ENCODE peak calls at places on chromosome 17, in eight cellular contexts. L is Peyer's patch, N is prostate gland, O is A549, Z is HCT116, P is breast epithelium, A is sigmoid colon, E is heart left ventricle. U is an unnamed sample.

GRCh38 chr17:63834431-63835166 is 7.1 kb upstream of the FTSJ3 start:
- DNase-seq in E (no peak), A (peak; percentile 64), N (peak; percentile 60), P (no peak), O (peak; percentile 95), Z (peak; percentile 83), L (peak; percentile 66), U (no peak)

GRCh38 chr17:79838541-79839274 is 532 bp downstream of the CBX4 start:
- DNase-seq in Z (no peak), L (peak; percentile 75), E (peak; percentile 52), A (no peak), O (peak; percentile 70), P (no peak), N (peak; percentile 54), U (no peak)

GRCh38 chr17:19237389-19238166 is 412 bp downstream of the EPN2 start:
- DNase-seq in P (no peak), Z (no peak), A (peak; percentile 80), O (peak; percentile 51), L (peak; percentile 66), N (peak; percentile 33), E (peak; percentile 46), U (peak; percentile 61)

GRCh38 chr17:49387374-49388289 is 25.6 kb upstream of the ZNF652 start:
- DNase-seq in Z (no peak), A (no peak), N (no peak), P (no peak), L (no peak), O (no peak), E (no peak), U (no peak)

GRCh38 chr17:34673516-34673915 is 94.1 kb downstream of the TMEM132E start:
- DNase-seq in A (no peak), Z (no peak), N (no peak), P (no peak), L (no peak), E (no peak), O (no peak), U (no peak)

GRCh38 chr17:6913608-6914443 is 82.0 kb upstream of the ALOX12 start:
- DNase-seq in P (peak; percentile 52), A (peak; percentile 79), E (peak; percentile 80), N (peak; percentile 46), Z (no peak), L (peak; percentile 89), O (peak; percentile 57), U (peak; percentile 68)

GRCh38 chr17:17445296-17445924 is 31.4 kb upstream of the MED9 start:
- DNase-seq in P (no peak), A (no peak), O (peak; percentile 27), L (peak; percentile 34), N (no peak), Z (no peak), E (no peak), U (no peak)

GRCh38 chr17:73720187-73720834 is 76.1 kb upstream of the SDK2 start:
- DNase-seq in Z (no peak), P (no peak), E (no peak), L (no peak), N (no peak), A (no peak), O (no peak), U (no peak)

GRCh38 chr17:76706817-76707216 is 3.9 kb downstream of the MXRA7 start:
- DNase-seq in A (no peak), N (no peak), E (no peak), P (no peak), Z (no peak), O (no peak), L (no peak), U (no peak)

GRCh38 chr17:21058098-21058893 is 15.5 kb upstream of the USP22 start:
- DNase-seq in N (no peak), O (peak; percentile 47), P (no peak), L (no peak), E (no peak), A (no peak), Z (no peak), U (no peak)

GRCh38 chr17:68054296-68054900 is 18.9 kb downstream of the KPNA2 start:
- DNase-seq in L (no peak), A (no peak), Z (no peak), N (no peak), O (no peak), P (peak; percentile 49), E (peak; percentile 44), U (peak; percentile 28)

GRCh38 chr17:50425001-50425681 is 877 bp upstream of the ACSF2 start:
- DNase-seq in Z (no peak), L (peak; percentile 61), N (no peak), A (no peak), P (no peak), O (no peak), E (no peak), U (no peak)

GRCh38 chr17:50422738-50423137 is 3.3 kb upstream of the ACSF2 start:
- DNase-seq in P (no peak), Z (no peak), A (no peak), L (no peak), O (no peak), E (no peak), N (no peak), U (no peak)

GRCh38 chr17:50421308-50422031 is 4.5 kb upstream of the ACSF2 start:
- DNase-seq in P (no peak), N (no peak), E (no peak), Z (no peak), L (no peak), O (no peak), A (no peak), U (no peak)

GRCh38 chr17:50424246-50425000 is 1.6 kb upstream of the ACSF2 start:
- DNase-seq in P (no peak), Z (no peak), E (no peak), O (no peak), L (no peak), A (no peak), N (no peak), U (no peak)

DNA sequence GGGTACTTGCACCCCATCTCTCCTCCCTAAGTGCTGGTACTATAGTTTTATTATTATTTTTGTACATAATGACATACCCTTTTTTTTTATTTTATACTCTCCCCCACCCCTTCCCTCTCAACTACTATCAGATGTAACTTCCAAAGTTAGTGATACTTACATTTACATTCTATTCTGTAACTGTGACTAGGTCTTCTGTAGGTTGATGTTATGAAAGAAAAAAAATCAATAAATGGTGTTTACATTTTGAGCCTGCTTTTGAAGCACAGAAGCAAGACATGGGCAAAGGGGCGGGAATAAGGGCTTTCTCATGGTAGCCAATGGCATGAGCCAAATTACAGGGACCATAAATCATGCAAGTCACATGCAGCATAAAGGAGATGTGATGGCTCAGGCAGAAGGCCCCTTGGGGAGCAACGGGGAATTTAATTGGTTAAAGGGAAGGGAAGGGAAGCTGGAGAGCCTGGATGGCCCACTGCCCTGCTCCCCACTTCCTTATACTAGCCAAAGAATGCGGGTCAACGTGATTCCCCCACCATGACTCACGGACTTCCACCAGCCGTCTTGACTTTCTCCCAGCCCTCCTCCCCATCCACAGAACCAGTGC is 2.4 kb upstream of the ACSF2 start:
- DNase-seq in Z (peak; percentile 77), N (peak; percentile 66), L (no peak), P (peak; percentile 72), E (no peak), O (peak; percentile 50), A (peak; percentile 66), U (peak; percentile 26)
- H3K27ac ChIP-seq in Z (peak overlapping the region; percentile 56), N (peak overlapping the region; percentile 81), L (no peak overlapping the region), P (peak overlapping the region; percentile 91), E (no peak overlapping the region), O (no peak overlapping the region), A (no peak overlapping the region), U (no peak overlapping the region)

GRCh38 chr17:44199553-44200477 is at the start of gene ATXN7L3:
- DNase-seq in L (peak; percentile 100), O (peak; percentile 99), P (peak; percentile 99), A (peak; percentile 100), E (peak; percentile 99), N (peak; percentile 99), Z (peak; percentile 94), U (peak; percentile 99)
- TF ChIP-seq POLR2A in L (peak; percentile 47), O (peak; percentile 40), P (no peak), A (no peak), E (peak; percentile 35), N (peak; percentile 16), Z (no peak), U (no peak)

DNA sequence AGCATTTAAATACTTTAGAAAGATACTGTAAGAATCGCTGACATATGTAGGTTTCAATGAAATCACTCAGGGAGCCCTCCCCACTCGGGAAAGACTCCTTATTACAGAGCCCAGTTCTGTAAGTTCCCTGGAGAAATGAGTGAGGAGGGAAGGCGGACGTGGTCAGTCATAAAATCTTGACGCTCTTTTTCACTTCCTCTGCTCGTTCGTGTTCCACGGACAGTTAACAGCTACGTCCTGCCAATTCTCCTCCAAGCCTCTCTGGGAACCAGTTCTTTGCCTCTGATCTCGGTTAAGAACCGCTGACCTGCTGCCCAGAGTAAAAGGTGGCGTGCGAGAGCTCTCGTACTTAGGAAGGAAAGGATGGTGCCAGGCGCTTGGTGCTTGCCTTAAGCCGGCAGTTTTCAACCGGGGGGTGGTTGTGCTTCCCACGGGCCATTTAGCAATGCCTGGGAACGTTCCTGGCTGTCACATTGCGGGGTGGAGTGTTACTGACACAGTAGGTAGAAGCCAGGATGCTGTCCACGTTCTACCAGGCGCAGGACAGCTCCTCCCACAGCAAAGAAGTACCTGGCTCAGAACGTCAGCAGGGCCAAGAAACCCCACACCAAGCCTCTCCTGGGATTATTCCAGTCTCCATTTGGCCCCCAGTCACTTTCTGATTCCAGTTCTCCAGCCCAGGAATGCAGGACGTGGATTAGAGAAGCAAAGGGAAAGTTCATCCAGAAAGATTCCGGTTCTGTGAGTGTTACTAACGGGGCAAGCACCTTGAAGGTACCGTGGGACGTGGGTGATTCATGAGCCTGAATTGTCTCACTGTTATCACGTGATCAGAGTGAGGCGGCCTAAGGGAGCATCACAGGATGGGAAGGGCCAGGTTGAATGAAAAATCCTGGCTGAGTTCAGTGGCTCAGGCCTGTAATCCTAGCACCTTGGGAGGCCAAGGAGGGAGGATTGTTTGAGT is 87.7 kb downstream of the MRM3 start:
- DNase-seq in P (peak; percentile 61), O (peak; percentile 56), Z (peak; percentile 72), L (no peak), E (peak; percentile 52), N (peak; percentile 55), A (peak; percentile 89), U (peak; percentile 73)
- H3K4me3 ChIP-seq in P (peak overlapping the region; percentile 22), O (no peak overlapping the region), Z (no peak overlapping the region), L (no peak overlapping the region), E (no peak overlapping the region), N (no peak overlapping the region), A (peak overlapping the region; percentile 13), U (no peak overlapping the region)

GRCh38 chr17:78738245-78738644 is 43.8 kb downstream of the CYTH1 start:
- DNase-seq in E (no peak), Z (no peak), P (no peak), O (no peak), L (no peak), A (no peak), N (no peak), U (no peak)

GRCh38 chr17:78737332-78737731 is 44.7 kb downstream of the CYTH1 start:
- DNase-seq in Z (no peak), A (no peak), L (no peak), O (peak; percentile 60), N (no peak), P (no peak), E (no peak), U (no peak)

GRCh38 chr17:78739331-78739853 is 42.7 kb downstream of the CYTH1 start:
- DNase-seq in O (no peak), L (no peak), Z (no peak), E (no peak), A (no peak), N (no peak), P (no peak), U (no peak)

GRCh38 chr17:78736526-78737079 is 45.5 kb downstream of the CYTH1 start:
- DNase-seq in E (peak; percentile 88), L (peak; percentile 95), A (peak; percentile 80), Z (peak; percentile 90), P (peak; percentile 90), O (peak; percentile 92), N (peak; percentile 96), U (peak; percentile 68)

GRCh38 chr17:78738698-78739097 is 43.4 kb downstream of the CYTH1 start:
- DNase-seq in P (no peak), Z (no peak), L (no peak), N (no peak), O (no peak), A (no peak), E (no peak), U (no peak)
- H3K27ac ChIP-seq in P (no peak overlapping the region), Z (no peak overlapping the region), L (no peak overlapping the region), N (no peak overlapping the region), O (no peak overlapping the region), A (no peak overlapping the region), E (peak overlapping the region; percentile 29), U (no peak overlapping the region)

U was measured in uterus.